ENCODE peak calls at places on chromosomes 11 and 22, in eight cellular contexts. X is BJ, K is AG09309, N is astrocyte of the spinal cord, P is stomach, V is cardiac fibroblast, W is PC-9, Z is fibroblast of pulmonary artery. R is an unnamed sample.

GRCh38 chr22:39283312-39284141 is 35.9 kb downstream of the RPL3 start:
- DNase-seq in X (no peak), K (no peak), N (no peak), P (peak), V (peak), W (peak), Z (peak), R (no peak)

GRCh38 chr11:86904001-86904400 is 51.2 kb downstream of the FZD4 start:
- DNase-seq in X (no peak), K (no peak), N (no peak), P (no peak), V (no peak), W (no peak), Z (no peak), R (no peak)

GRCh38 chr11:122642472-122642922 is 13.0 kb upstream of the UBASH3B start:
- DNase-seq in X (peak), K (peak), N (peak), P (no peak), V (peak), W (peak), Z (peak), R (peak)

GRCh38 chr11:97610854-97611253 is 1221.0 kb downstream of the JRKL start:
- DNase-seq in X (no peak), K (no peak), N (no peak), P (no peak), V (no peak), W (no peak), Z (no peak), R (no peak)

GRCh38 chr22:22855617-22856308 is 31.9 kb upstream of the IGLL5 start:
- DNase-seq in X (no peak), K (no peak), N (no peak), P (no peak), V (peak), W (no peak), Z (peak), R (no peak)

GRCh38 chr11:19311306-19312030 is 70.7 kb upstream of the E2F8 start:
- DNase-seq in X (no peak), K (no peak), N (peak), P (peak), V (peak), W (peak), Z (peak), R (peak)

GRCh38 chr11:33899383-33900037 is 7.6 kb upstream of the LMO2 start:
- DNase-seq in X (peak), K (peak), N (peak), P (peak), V (peak), W (peak), Z (peak), R (peak)

GRCh38 chr11:85826096-85826855 is 15.3 kb upstream of the SYTL2 start:
- DNase-seq in X (no peak), K (no peak), N (peak), P (no peak), V (peak), W (no peak), Z (peak), R (peak)

GRCh38 chr11:69337211-69337721 is 43.3 kb downstream of the MYEOV start:
- DNase-seq in X (peak), K (no peak), N (peak), P (peak), V (peak), W (peak), Z (no peak), R (peak)

GRCh38 chr22:41664490-41664889 is 24.2 kb downstream of the SNU13 start:
- DNase-seq in X (no peak), K (no peak), N (no peak), P (no peak), V (no peak), W (no peak), Z (no peak), R (peak)

GRCh38 chr22:48580481-48580970 is 1247.1 kb downstream of the BRD1 start:
- DNase-seq in X (no peak), K (no peak), N (no peak), P (no peak), V (no peak), W (no peak), Z (no peak), R (no peak)

GRCh38 chr22:50201191-50202129 is 649 bp downstream of the SELENOO start:
- DNase-seq in X (no peak), K (no peak), N (no peak), P (peak), V (no peak), W (no peak), Z (no peak), R (peak)

GRCh38 chr22:19713650-19714319 is 518 bp upstream of the SEPTIN5 start:
- DNase-seq in X (no peak), K (no peak), N (no peak), P (no peak), V (no peak), W (no peak), Z (no peak), R (no peak)

GRCh38 chr11:78080818-78081495 is 1.3 kb upstream of the NDUFC2 start:
- DNase-seq in X (peak), K (peak), N (peak), P (no peak), V (peak), W (no peak), Z (peak), R (no peak)

GRCh38 chr11:74138572-74138971 is 32.2 kb downstream of the C2CD3 start:
- DNase-seq in X (peak), K (peak), N (peak), P (no peak), V (peak), W (peak), Z (peak), R (peak)

GRCh38 chr22:30198152-30198845 is 48.3 kb downstream of the LIF start:
- DNase-seq in X (no peak), K (no peak), N (no peak), P (no peak), V (peak), W (no peak), Z (peak), R (no peak)

GRCh38 chr22:36435516-36436415 is 45.7 kb downstream of the TXN2 start:
- DNase-seq in X (no peak), K (no peak), N (no peak), P (peak), V (no peak), W (peak), Z (no peak), R (peak)

GRCh38 chr11:130314184-130314748 is 451 bp downstream of the ZBTB44 start:
- DNase-seq in X (no peak), K (no peak), N (peak), P (peak), V (peak), W (peak), Z (peak), R (peak)
- H3K4me3 ChIP-seq in X (peak), K (peak), N (peak), P (peak), V (peak), W (peak), Z (peak), R (peak)

DNA sequence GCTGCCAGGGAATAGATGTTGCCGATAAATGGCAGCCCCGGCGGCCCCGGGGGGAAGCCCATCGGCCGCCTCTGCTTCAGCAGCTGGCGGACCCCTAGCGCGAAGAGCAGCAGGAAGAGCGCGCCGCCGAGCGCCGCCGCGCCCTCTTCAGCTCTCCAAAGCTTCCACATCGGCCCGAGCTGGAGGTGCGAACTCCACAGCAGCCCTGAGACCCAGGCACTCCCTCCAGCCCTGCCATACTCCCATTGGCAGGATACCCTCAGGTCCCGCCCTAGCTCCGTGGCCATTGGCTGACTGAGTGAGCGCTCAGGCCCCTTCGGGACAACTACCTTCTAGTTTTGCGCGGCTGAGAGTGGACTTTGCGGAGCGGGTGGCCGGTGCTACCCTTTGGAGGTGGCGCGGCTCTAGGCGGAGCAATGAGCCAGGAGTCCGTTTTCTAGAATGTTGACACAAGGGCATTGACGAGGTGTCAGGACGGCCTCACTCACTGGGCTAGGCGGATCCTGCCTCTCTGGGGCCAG is at the start of gene CYP2R1:
- DNase-seq in X (peak), K (peak), N (peak), P (peak), V (peak), W (peak), Z (peak), R (peak)
- TF ChIP-seq CTCF in X (no peak), K (no peak), N (no peak), P (no peak), V (no peak), W (no peak), Z (no peak), R (no peak)

GRCh38 chr11:20360650-20361049 is 2.9 kb upstream of the HTATIP2 start:
- DNase-seq in X (no peak), K (no peak), N (peak), P (peak), V (peak), W (peak), Z (peak), R (no peak)

GRCh38 chr11:20363500-20364411 is at the start of gene HTATIP2:
- DNase-seq in X (no peak), K (no peak), N (peak), P (peak), V (peak), W (peak), Z (peak), R (peak)

GRCh38 chr11:20362481-20362880 is 1.0 kb upstream of the HTATIP2 start:
- DNase-seq in X (no peak), K (no peak), N (no peak), P (no peak), V (no peak), W (no peak), Z (peak), R (no peak)

GRCh38 chr11:20364412-20364792 is 888 bp downstream of the HTATIP2 start:
- DNase-seq in X (no peak), K (no peak), N (no peak), P (no peak), V (no peak), W (peak), Z (no peak), R (no peak)

GRCh38 chr11:20363149-20363499 is 390 bp upstream of the HTATIP2 start:
- DNase-seq in X (no peak), K (no peak), N (no peak), P (no peak), V (no peak), W (no peak), Z (no peak), R (no peak)
- H3K4me3 ChIP-seq in X (peak), K (peak), N (peak), P (peak), V (peak), W (peak), Z (peak), R (peak)

DNA sequence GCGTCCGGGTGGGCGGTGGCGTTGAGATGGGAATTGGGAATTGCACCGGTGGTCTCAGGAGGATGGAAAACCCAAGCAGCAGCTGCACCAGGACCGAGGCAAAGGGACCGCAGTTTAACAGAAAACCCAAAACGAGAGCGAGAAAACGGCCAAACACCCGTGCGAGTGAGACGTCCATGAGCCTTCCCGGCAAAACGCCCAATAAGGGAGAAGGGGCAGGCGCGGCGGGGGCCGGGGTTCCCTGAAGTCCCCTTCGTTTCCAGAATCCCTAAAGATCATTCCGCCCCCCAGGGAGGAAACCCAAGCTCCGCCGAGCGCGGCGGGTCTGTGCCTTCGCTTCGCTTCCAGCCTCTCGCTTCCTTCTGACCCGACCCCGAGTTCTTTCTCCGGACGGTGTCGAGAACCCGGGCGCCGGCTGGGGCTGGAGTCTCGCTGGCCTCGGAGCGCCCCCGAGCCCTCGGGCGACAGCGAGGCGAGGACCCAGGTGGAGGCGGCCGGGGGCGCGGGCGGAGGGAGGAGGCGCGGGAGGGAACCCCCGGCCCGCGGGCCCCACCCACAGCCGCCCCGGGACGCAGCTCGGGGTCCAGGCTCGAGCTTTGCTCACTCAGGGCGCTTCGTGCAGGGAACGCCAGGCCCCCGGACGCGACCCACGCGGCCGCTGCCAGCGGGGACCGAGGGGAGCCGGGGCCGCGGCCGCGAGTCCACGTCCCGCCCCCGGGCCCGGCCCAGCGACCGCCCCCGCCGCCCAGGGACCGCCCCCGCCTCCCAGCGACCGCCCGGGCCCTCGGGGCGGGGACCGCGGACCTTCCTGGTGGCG is at the start of gene PGGHG:
- DNase-seq in X (no peak), K (no peak), N (no peak), P (peak), V (no peak), W (peak), Z (peak), R (peak)
- TF ChIP-seq CTCF in X (no peak), K (no peak), N (no peak), P (no peak), V (no peak), W (no peak), Z (no peak), R (no peak)

DNA sequence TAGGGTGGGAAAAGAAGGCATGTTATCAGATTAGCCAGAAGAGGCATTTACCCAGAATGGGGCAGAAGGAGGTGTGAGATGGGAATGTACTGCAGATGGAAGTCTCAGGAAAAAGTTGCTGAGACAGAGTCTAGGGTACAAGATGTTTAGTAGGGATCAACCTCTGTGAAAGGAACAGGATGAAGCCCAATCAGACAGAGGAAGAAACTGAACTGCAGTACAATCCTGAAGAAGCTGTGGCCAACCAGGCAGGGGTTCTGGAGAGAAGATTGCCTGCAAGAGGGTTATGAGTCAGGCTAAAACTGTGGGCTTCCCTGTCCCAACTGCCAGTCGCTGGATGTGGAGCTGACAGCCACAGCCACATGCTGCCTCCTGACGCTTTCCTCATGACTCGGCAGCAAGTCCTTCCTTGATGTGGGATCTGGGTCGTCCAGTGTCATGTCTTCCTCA is 64.0 kb downstream of the CWC15 start:
- DNase-seq in X (no peak), K (no peak), N (peak), P (no peak), V (peak), W (no peak), Z (peak), R (no peak)
- H3K4me3 ChIP-seq in X (no peak), K (no peak), N (no peak), P (no peak), V (no peak), W (no peak), Z (no peak), R (no peak)

GRCh38 chr11:112227002-112227401 is 774 bp downstream of the PTS start:
- DNase-seq in X (no peak), K (no peak), N (no peak), P (no peak), V (peak), W (no peak), Z (peak), R (peak)

GRCh38 chr11:112223754-112224532 is 2.3 kb upstream of the PTS start:
- DNase-seq in X (no peak), K (no peak), N (no peak), P (no peak), V (no peak), W (no peak), Z (no peak), R (no peak)

GRCh38 chr11:112227471-112227870 is 1.2 kb downstream of the PTS start:
- DNase-seq in X (no peak), K (no peak), N (no peak), P (no peak), V (no peak), W (no peak), Z (no peak), R (peak)

GRCh38 chr11:112226062-112226921 is at the start of gene PTS:
- DNase-seq in X (no peak), K (no peak), N (peak), P (peak), V (peak), W (peak), Z (peak), R (peak)

DNA sequence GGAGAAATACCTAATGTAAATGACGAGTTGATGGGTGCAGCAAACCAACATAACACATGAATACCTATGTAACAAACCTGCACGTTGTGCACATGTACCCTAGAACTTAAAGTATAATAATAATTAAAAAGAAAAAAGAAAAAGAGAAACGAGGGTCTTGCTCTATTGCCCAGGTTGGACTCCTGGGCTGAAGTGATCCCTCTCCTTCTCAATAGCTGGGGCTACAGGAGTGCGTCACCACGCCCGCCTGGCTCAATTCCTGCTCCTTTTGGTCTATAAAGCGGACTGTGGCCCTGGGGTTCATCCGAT is 521 bp upstream of the PTS start:
- DNase-seq in X (no peak), K (no peak), N (no peak), P (no peak), V (peak), W (no peak), Z (no peak), R (no peak)
- TF ChIP-seq CTCF in X (no peak), K (no peak), N (no peak), P (no peak), V (no peak), W (no peak), Z (no peak), R (no peak)

DNA sequence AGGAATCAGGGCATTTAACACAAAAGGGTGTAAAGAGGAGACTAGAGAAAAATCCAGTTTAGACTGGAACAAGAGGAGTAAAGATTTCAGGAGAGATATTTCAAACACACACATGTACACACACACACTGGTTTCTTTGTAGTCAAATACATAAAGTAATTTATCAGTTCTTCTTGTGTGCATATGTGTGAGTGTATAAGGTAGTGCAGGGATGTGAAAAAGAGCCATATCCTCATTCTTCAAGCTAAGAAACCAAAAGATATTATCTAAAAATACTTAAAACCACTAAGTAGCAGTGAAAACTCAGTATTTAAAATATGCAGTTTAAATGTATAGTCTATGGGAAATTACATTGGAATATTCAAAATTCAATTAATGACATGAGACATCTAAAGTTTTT is 52.5 kb upstream of the CARD18 start:
- DNase-seq in X (no peak), K (no peak), N (no peak), P (no peak), V (no peak), W (no peak), Z (no peak), R (no peak)
- H3K4me3 ChIP-seq in X (no peak), K (no peak), N (no peak), P (no peak), V (no peak), W (no peak), Z (no peak), R (no peak)

GRCh38 chr11:95304777-95305176 is 73.8 kb upstream of the SESN3 start:
- DNase-seq in X (no peak), K (no peak), N (no peak), P (no peak), V (no peak), W (no peak), Z (no peak), R (no peak)

GRCh38 chr11:95308512-95309035 is 77.6 kb upstream of the SESN3 start:
- DNase-seq in X (no peak), K (no peak), N (no peak), P (no peak), V (no peak), W (no peak), Z (no peak), R (peak)

GRCh38 chr11:95307310-95307709 is 76.3 kb upstream of the SESN3 start:
- DNase-seq in X (no peak), K (no peak), N (no peak), P (no peak), V (no peak), W (no peak), Z (no peak), R (no peak)

GRCh38 chr11:95306816-95307215 is 75.8 kb upstream of the SESN3 start:
- DNase-seq in X (no peak), K (no peak), N (no peak), P (no peak), V (no peak), W (no peak), Z (no peak), R (no peak)

GRCh38 chr11:95305726-95306522 is 74.9 kb upstream of the SESN3 start:
- DNase-seq in X (no peak), K (no peak), N (no peak), P (no peak), V (no peak), W (no peak), Z (no peak), R (no peak)
- TF ChIP-seq CTCF in X (no peak), K (no peak), N (no peak), P (no peak), V (no peak), W (no peak), Z (no peak), R (no peak)

GRCh38 chr11:116650052-116650451 is 122.7 kb downstream of the BUD13 start:
- DNase-seq in X (no peak), K (no peak), N (no peak), P (no peak), V (no peak), W (no peak), Z (no peak), R (no peak)

GRCh38 chr11:116647305-116648080 is 125.3 kb downstream of the BUD13 start:
- DNase-seq in X (no peak), K (no peak), N (no peak), P (no peak), V (no peak), W (no peak), Z (no peak), R (no peak)

GRCh38 chr11:116648229-116649174 is 124.3 kb downstream of the BUD13 start:
- DNase-seq in X (no peak), K (no peak), N (no peak), P (no peak), V (no peak), W (no peak), Z (no peak), R (no peak)

GRCh38 chr11:116651098-116651756 is 121.6 kb downstream of the BUD13 start:
- DNase-seq in X (no peak), K (no peak), N (no peak), P (no peak), V (no peak), W (no peak), Z (no peak), R (no peak)

DNA sequence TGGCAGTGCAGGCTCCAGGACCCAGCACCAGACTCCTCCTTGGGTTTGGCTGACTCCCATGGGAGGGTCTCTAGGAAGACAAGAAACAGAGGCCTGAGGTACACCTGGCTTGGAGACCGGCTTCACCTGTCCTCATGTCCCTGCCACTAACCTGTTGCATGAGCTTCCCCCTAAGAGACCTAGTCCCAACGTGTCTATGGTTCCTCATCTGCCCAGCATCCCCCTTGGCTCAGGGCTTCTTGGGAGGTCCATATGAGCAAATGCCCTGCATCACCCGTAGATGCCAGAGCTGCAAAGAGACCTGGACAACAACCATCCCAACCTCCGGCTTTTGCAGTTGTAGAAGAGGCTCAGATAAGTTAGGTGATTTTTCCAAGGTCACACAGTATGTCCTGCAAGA is 123.5 kb downstream of the BUD13 start:
- DNase-seq in X (no peak), K (no peak), N (no peak), P (no peak), V (no peak), W (no peak), Z (no peak), R (no peak)
- H3K4me3 ChIP-seq in X (no peak), K (no peak), N (no peak), P (no peak), V (no peak), W (no peak), Z (no peak), R (no peak)

R was measured in epithelial cell of esophagus.